ENCODE peak calls at places on chromosomes 16 and 17, in five cellular contexts. One of them, this sample, is unnamed.

GRCh38 chr17:3977387-3977786 is 13.2 kb upstream of the ATP2A3 start:
- DNase-seq in GM10248: no peak
- DNase-seq in hippocampal formation: no peak
- DNase-seq in AG09309: no peak
- DNase-seq in fibroblast of mammary gland: no peak
- DNase-seq in this sample: no peak

GRCh38 chr17:65243838-65244237 is 106.7 kb downstream of the RGS9 start:
- DNase-seq in fibroblast of mammary gland: peak
- DNase-seq in AG09309: peak
- DNase-seq in GM10248: no peak
- DNase-seq in hippocampal formation: no peak
- DNase-seq in this sample: no peak

GRCh38 chr16:72013389-72013788 is 4.8 kb downstream of the DHODH start:
- DNase-seq in AG09309: no peak
- DNase-seq in fibroblast of mammary gland: peak
- DNase-seq in GM10248: no peak
- DNase-seq in hippocampal formation: no peak
- DNase-seq in this sample: no peak

GRCh38 chr17:81821603-81822311 is 11.3 kb downstream of the MCRIP1 start:
- DNase-seq in AG09309: no peak
- DNase-seq in GM10248: no peak
- DNase-seq in fibroblast of mammary gland: peak
- DNase-seq in hippocampal formation: no peak
- DNase-seq in this sample: peak

GRCh38 chr17:32127156-32127897 is 15.0 kb upstream of the RHOT1 start:
- DNase-seq in GM10248: peak
- DNase-seq in AG09309: no peak
- DNase-seq in hippocampal formation: peak
- DNase-seq in fibroblast of mammary gland: peak
- DNase-seq in this sample: peak

GRCh38 chr16:89690392-89690901 is 4.0 kb downstream of the CDK10 start:
- DNase-seq in GM10248: no peak
- DNase-seq in hippocampal formation: no peak
- DNase-seq in AG09309: no peak
- DNase-seq in fibroblast of mammary gland: no peak
- DNase-seq in this sample: no peak

GRCh38 chr17:27551701-27552466 is 79.1 kb upstream of the LGALS9 start:
- DNase-seq in fibroblast of mammary gland: no peak
- DNase-seq in AG09309: no peak
- DNase-seq in hippocampal formation: no peak
- DNase-seq in GM10248: no peak
- DNase-seq in this sample: no peak

GRCh38 chr17:66661411-66661843 is 173.5 kb upstream of the CACNG5 start:
- DNase-seq in hippocampal formation: no peak
- DNase-seq in fibroblast of mammary gland: peak
- DNase-seq in AG09309: no peak
- DNase-seq in GM10248: peak
- DNase-seq in this sample: no peak

GRCh38 chr17:75130059-75130631 is 1.4 kb downstream of the NT5C start:
- DNase-seq in hippocampal formation: no peak
- DNase-seq in AG09309: no peak
- DNase-seq in fibroblast of mammary gland: no peak
- DNase-seq in GM10248: no peak
- DNase-seq in this sample: no peak

GRCh38 chr17:64938925-64939474 is 19.7 kb upstream of the LRRC37A3 start:
- DNase-seq in fibroblast of mammary gland: peak
- DNase-seq in GM10248: peak
- DNase-seq in AG09309: no peak
- DNase-seq in hippocampal formation: peak
- DNase-seq in this sample: no peak

GRCh38 chr16:17499223-17499902 is 28.6 kb upstream of the XYLT1 start:
- DNase-seq in AG09309: no peak
- DNase-seq in GM10248: no peak
- DNase-seq in hippocampal formation: no peak
- DNase-seq in fibroblast of mammary gland: no peak
- DNase-seq in this sample: no peak

GRCh38 chr17:46950997-46951621 is 27.9 kb downstream of the RPRML start:
- DNase-seq in GM10248: no peak
- DNase-seq in hippocampal formation: peak
- DNase-seq in fibroblast of mammary gland: no peak
- DNase-seq in AG09309: no peak
- DNase-seq in this sample: no peak

GRCh38 chr17:41176744-41177387 is 1.2 kb downstream of the KRTAP4-2 start:
- DNase-seq in fibroblast of mammary gland: no peak
- DNase-seq in AG09309: no peak
- DNase-seq in hippocampal formation: no peak
- DNase-seq in GM10248: no peak
- DNase-seq in this sample: no peak